ENCODE peak calls at places on chromosomes 3 and 15, in five cellular contexts. One of them, this sample, is unnamed.

GRCh38 chr3:71050521-71051258 is 532.8 kb downstream of the FOXP1 start:
- DNase-seq in neuronal stem cell: no peak
- DNase-seq in mesenchymal stem cell: peak; percentile 82
- DNase-seq in IMR-90: peak; percentile 62
- DNase-seq in mesendoderm: no peak
- DNase-seq in this sample: no peak

GRCh38 chr3:190225186-190225692 is 97.0 kb downstream of the CLDN1 start:
- DNase-seq in IMR-90: peak; percentile 42
- DNase-seq in mesendoderm: peak; percentile 40
- DNase-seq in mesenchymal stem cell: peak; percentile 54
- DNase-seq in neuronal stem cell: peak; percentile 9
- DNase-seq in this sample: no peak

GRCh38 chr3:14007006-14007405 is 117.7 kb downstream of the CHCHD4 start:
- DNase-seq in neuronal stem cell: no peak
- DNase-seq in IMR-90: no peak
- DNase-seq in mesendoderm: no peak
- DNase-seq in mesenchymal stem cell: no peak
- DNase-seq in this sample: no peak

GRCh38 chr15:70762469-70763119 is 764 bp downstream of the UACA start:
- DNase-seq in mesenchymal stem cell: peak; percentile 80
- DNase-seq in IMR-90: peak; percentile 75
- DNase-seq in neuronal stem cell: peak; percentile 38
- DNase-seq in mesendoderm: peak; percentile 49
- DNase-seq in this sample: peak; percentile 43

GRCh38 chr3:59653405-59654119 is 603.7 kb upstream of the CFAP20DC start:
- DNase-seq in mesendoderm: no peak
- DNase-seq in mesenchymal stem cell: no peak
- DNase-seq in IMR-90: no peak
- DNase-seq in neuronal stem cell: no peak
- DNase-seq in this sample: no peak

GRCh38 chr15:41997845-41998244 is 23.0 kb downstream of the PLA2G4E start:
- DNase-seq in neuronal stem cell: no peak
- DNase-seq in mesenchymal stem cell: no peak
- DNase-seq in IMR-90: no peak
- DNase-seq in mesendoderm: no peak
- DNase-seq in this sample: no peak

GRCh38 chr15:41987925-41988275 is 15.5 kb upstream of the EHD4 start:
- DNase-seq in mesendoderm: no peak
- DNase-seq in IMR-90: no peak
- DNase-seq in mesenchymal stem cell: no peak
- DNase-seq in neuronal stem cell: no peak
- DNase-seq in this sample: no peak

GRCh38 chr3:27729748-27730611 is 7.9 kb upstream of the EOMES start:
- DNase-seq in neuronal stem cell: no peak
- DNase-seq in mesenchymal stem cell: no peak
- DNase-seq in IMR-90: no peak
- DNase-seq in mesendoderm: peak; percentile 78
- DNase-seq in this sample: peak; percentile 60

GRCh38 chr3:66047321-66048050 is 8.8 kb upstream of the MAGI1 start:
- DNase-seq in IMR-90: peak; percentile 80
- DNase-seq in mesendoderm: no peak
- DNase-seq in mesenchymal stem cell: peak; percentile 50
- DNase-seq in neuronal stem cell: no peak
- DNase-seq in this sample: no peak

GRCh38 chr3:31495971-31496370 is 36.8 kb upstream of the STT3B start:
- DNase-seq in neuronal stem cell: no peak
- DNase-seq in mesendoderm: no peak
- DNase-seq in IMR-90: peak; percentile 50
- DNase-seq in mesenchymal stem cell: no peak
- DNase-seq in this sample: no peak

GRCh38 chr3:25441234-25441856 is 13.3 kb downstream of the RARB start:
- DNase-seq in neuronal stem cell: no peak
- DNase-seq in IMR-90: no peak
- DNase-seq in mesendoderm: peak; percentile 20
- DNase-seq in mesenchymal stem cell: no peak
- DNase-seq in this sample: peak; percentile 38

GRCh38 chr3:15851735-15852134 is 54.0 kb upstream of the ANKRD28 start:
- DNase-seq in neuronal stem cell: no peak
- DNase-seq in mesendoderm: no peak
- DNase-seq in mesenchymal stem cell: no peak
- DNase-seq in IMR-90: no peak
- DNase-seq in this sample: no peak

GRCh38 chr15:71757741-71758530 is 52.4 kb upstream of the NR2E3 start:
- DNase-seq in neuronal stem cell: no peak
- DNase-seq in IMR-90: no peak
- DNase-seq in mesenchymal stem cell: no peak
- DNase-seq in mesendoderm: no peak
- DNase-seq in this sample: no peak

GRCh38 chr15:99212401-99212800 is 37.0 kb downstream of the TTC23 start:
- DNase-seq in mesenchymal stem cell: peak; percentile 89
- DNase-seq in neuronal stem cell: no peak
- DNase-seq in IMR-90: peak; percentile 47
- DNase-seq in mesendoderm: peak; percentile 53
- DNase-seq in this sample: no peak

GRCh38 chr15:91224750-91225380 is 124.8 kb downstream of the SV2B start:
- DNase-seq in neuronal stem cell: peak; percentile 67
- DNase-seq in mesenchymal stem cell: no peak
- DNase-seq in IMR-90: peak; percentile 41
- DNase-seq in mesendoderm: peak; percentile 71
- DNase-seq in this sample: peak; percentile 33

GRCh38 chr15:85282504-85283115 is 97.8 kb upstream of the AKAP13 start:
- DNase-seq in neuronal stem cell: no peak
- DNase-seq in mesenchymal stem cell: peak; percentile 71
- DNase-seq in mesendoderm: no peak
- DNase-seq in IMR-90: peak; percentile 71
- DNase-seq in this sample: no peak

GRCh38 chr3:110932515-110933095 is 139.0 kb upstream of the NECTIN3 start:
- DNase-seq in neuronal stem cell: no peak
- DNase-seq in mesenchymal stem cell: no peak
- DNase-seq in IMR-90: peak; percentile 16
- DNase-seq in mesendoderm: peak; percentile 25
- DNase-seq in this sample: no peak

GRCh38 chr3:14871456-14872200 is 52.9 kb downstream of the FGD5 start:
- DNase-seq in mesendoderm: no peak
- DNase-seq in mesenchymal stem cell: no peak
- DNase-seq in neuronal stem cell: no peak
- DNase-seq in IMR-90: no peak
- DNase-seq in this sample: no peak

GRCh38 chr15:40843885-40844542 is at the start of gene SPINT1:
- DNase-seq in mesendoderm: peak; percentile 48
- DNase-seq in IMR-90: no peak
- DNase-seq in mesenchymal stem cell: peak; percentile 22
- DNase-seq in neuronal stem cell: no peak
- DNase-seq in this sample: peak; percentile 63

GRCh38 chr3:126355777-126356372 is 1.3 kb downstream of the KLF15 start:
- DNase-seq in IMR-90: peak; percentile 52
- DNase-seq in mesenchymal stem cell: peak; percentile 91
- DNase-seq in mesendoderm: peak; percentile 95
- DNase-seq in neuronal stem cell: peak; percentile 77
- DNase-seq in this sample: peak; percentile 95

GRCh38 chr3:12689997-12690711 is 26.2 kb upstream of the RAF1 start:
- DNase-seq in neuronal stem cell: no peak
- DNase-seq in mesenchymal stem cell: no peak
- DNase-seq in mesendoderm: no peak
- DNase-seq in IMR-90: peak; percentile 18
- DNase-seq in this sample: no peak

GRCh38 chr15:67025719-67026118 is 39.7 kb upstream of the SMAD3 start:
- DNase-seq in mesendoderm: no peak
- DNase-seq in mesenchymal stem cell: peak; percentile 77
- DNase-seq in neuronal stem cell: no peak
- DNase-seq in IMR-90: peak; percentile 51
- DNase-seq in this sample: peak; percentile 12

GRCh38 chr3:151896662-151897012 is 23.2 kb downstream of the SUCNR1 start:
- DNase-seq in mesenchymal stem cell: no peak
- DNase-seq in neuronal stem cell: no peak
- DNase-seq in IMR-90: no peak
- DNase-seq in mesendoderm: no peak
- DNase-seq in this sample: no peak

GRCh38 chr15:76359152-76359551 is 22.6 kb downstream of the ISL2 start:
- DNase-seq in neuronal stem cell: no peak
- DNase-seq in mesendoderm: no peak
- DNase-seq in IMR-90: no peak
- DNase-seq in mesenchymal stem cell: no peak
- DNase-seq in this sample: no peak

GRCh38 chr15:63491979-63492378 is 12.4 kb upstream of the USP3 start:
- DNase-seq in IMR-90: peak; percentile 85
- DNase-seq in neuronal stem cell: no peak
- DNase-seq in mesenchymal stem cell: peak; percentile 65
- DNase-seq in mesendoderm: no peak
- DNase-seq in this sample: no peak

GRCh38 chr3:16583551-16583950 is 21.7 kb downstream of the DAZL start:
- DNase-seq in mesendoderm: no peak
- DNase-seq in mesenchymal stem cell: no peak
- DNase-seq in IMR-90: no peak
- DNase-seq in neuronal stem cell: no peak
- DNase-seq in this sample: no peak

GRCh38 chr3:169871129-169871886 is 1.6 kb upstream of the LRRC31 start:
- DNase-seq in mesenchymal stem cell: no peak
- DNase-seq in IMR-90: no peak
- DNase-seq in mesendoderm: no peak
- DNase-seq in neuronal stem cell: no peak
- DNase-seq in this sample: no peak

GRCh38 chr15:76109046-76109445 is 49.3 kb downstream of the TMEM266 start:
- DNase-seq in neuronal stem cell: no peak
- DNase-seq in mesendoderm: no peak
- DNase-seq in IMR-90: no peak
- DNase-seq in mesenchymal stem cell: no peak
- DNase-seq in this sample: no peak

DNA sequence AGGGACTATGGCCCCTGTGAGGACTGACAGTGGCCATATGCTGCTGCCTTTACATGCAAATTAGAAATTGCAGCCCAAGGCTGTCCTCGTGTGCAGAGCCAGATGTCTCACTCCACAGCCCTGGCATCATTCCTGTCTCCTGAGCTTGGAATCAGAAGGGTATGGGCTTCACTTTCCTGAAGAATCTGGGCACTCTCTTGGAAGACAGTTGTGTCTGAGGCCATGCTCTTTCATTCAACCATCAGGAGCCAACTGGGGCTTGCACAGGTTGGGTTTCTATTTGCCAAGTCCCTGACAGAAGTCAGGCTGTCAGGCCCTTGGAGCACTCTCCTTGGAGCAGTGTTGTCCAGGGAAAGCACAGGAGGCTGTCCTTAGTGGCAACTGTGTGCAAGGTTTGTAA is 30.4 kb upstream of the IQCF2 start:
- DNase-seq in mesendoderm: no peak
- DNase-seq in IMR-90: no peak
- DNase-seq in neuronal stem cell: no peak
- DNase-seq in mesenchymal stem cell: no peak
- DNase-seq in this sample: no peak
- H2BK15ac ChIP-seq in mesendoderm: no peak overlapping the region
- H2BK15ac ChIP-seq in IMR-90: no peak overlapping the region
- H2BK15ac ChIP-seq in neuronal stem cell: no peak overlapping the region
- H2BK15ac ChIP-seq in mesenchymal stem cell: no peak overlapping the region
- H2BK15ac ChIP-seq in this sample: no peak overlapping the region

GRCh38 chr15:73945109-73945508 is 18.8 kb downstream of the LOXL1 start:
- DNase-seq in neuronal stem cell: no peak
- DNase-seq in mesendoderm: no peak
- DNase-seq in mesenchymal stem cell: no peak
- DNase-seq in IMR-90: no peak
- DNase-seq in this sample: no peak
- H2BK15ac ChIP-seq in neuronal stem cell: no peak overlapping the region
- H2BK15ac ChIP-seq in mesendoderm: no peak overlapping the region
- H2BK15ac ChIP-seq in mesenchymal stem cell: no peak overlapping the region
- H2BK15ac ChIP-seq in IMR-90: no peak overlapping the region
- H2BK15ac ChIP-seq in this sample: no peak overlapping the region

GRCh38 chr3:186283651-186284445 is 78.2 kb downstream of the DGKG start:
- DNase-seq in mesendoderm: no peak
- DNase-seq in mesenchymal stem cell: peak; percentile 49
- DNase-seq in neuronal stem cell: no peak
- DNase-seq in IMR-90: peak; percentile 59
- DNase-seq in this sample: no peak

GRCh38 chr3:186284661-186285060 is 77.4 kb downstream of the DGKG start:
- DNase-seq in mesendoderm: no peak
- DNase-seq in neuronal stem cell: no peak
- DNase-seq in mesenchymal stem cell: no peak
- DNase-seq in IMR-90: no peak
- DNase-seq in this sample: no peak

GRCh38 chr3:186287723-186288122 is 74.3 kb downstream of the DGKG start:
- DNase-seq in IMR-90: peak; percentile 85
- DNase-seq in neuronal stem cell: no peak
- DNase-seq in mesendoderm: no peak
- DNase-seq in mesenchymal stem cell: peak; percentile 54
- DNase-seq in this sample: no peak

GRCh38 chr3:186283096-186283495 is 78.9 kb downstream of the DGKG start:
- DNase-seq in mesendoderm: no peak
- DNase-seq in IMR-90: peak; percentile 34
- DNase-seq in neuronal stem cell: no peak
- DNase-seq in mesenchymal stem cell: no peak
- DNase-seq in this sample: no peak

GRCh38 chr3:186286114-186286513 is 75.9 kb downstream of the DGKG start:
- DNase-seq in mesendoderm: peak; percentile 11
- DNase-seq in IMR-90: peak; percentile 41
- DNase-seq in mesenchymal stem cell: no peak
- DNase-seq in neuronal stem cell: no peak
- DNase-seq in this sample: no peak
- H2BK15ac ChIP-seq in mesendoderm: no peak overlapping the region
- H2BK15ac ChIP-seq in IMR-90: no peak overlapping the region
- H2BK15ac ChIP-seq in mesenchymal stem cell: no peak overlapping the region
- H2BK15ac ChIP-seq in neuronal stem cell: no peak overlapping the region
- H2BK15ac ChIP-seq in this sample: no peak overlapping the region

GRCh38 chr3:153853163-153853562 is 268.0 kb upstream of the ARHGEF26 start:
- DNase-seq in mesendoderm: no peak
- DNase-seq in IMR-90: no peak
- DNase-seq in neuronal stem cell: no peak
- DNase-seq in mesenchymal stem cell: no peak
- DNase-seq in this sample: no peak

GRCh38 chr3:153856932-153857331 is 264.3 kb upstream of the ARHGEF26 start:
- DNase-seq in neuronal stem cell: no peak
- DNase-seq in mesenchymal stem cell: no peak
- DNase-seq in IMR-90: no peak
- DNase-seq in mesendoderm: peak; percentile 18
- DNase-seq in this sample: no peak

GRCh38 chr3:153852355-153852754 is 268.8 kb upstream of the ARHGEF26 start:
- DNase-seq in mesenchymal stem cell: no peak
- DNase-seq in IMR-90: no peak
- DNase-seq in neuronal stem cell: no peak
- DNase-seq in mesendoderm: peak; percentile 7
- DNase-seq in this sample: no peak

GRCh38 chr3:153855772-153856171 is 265.4 kb upstream of the ARHGEF26 start:
- DNase-seq in neuronal stem cell: no peak
- DNase-seq in mesendoderm: peak; percentile 12
- DNase-seq in IMR-90: no peak
- DNase-seq in mesenchymal stem cell: no peak
- DNase-seq in this sample: peak; percentile 45
- H2BK15ac ChIP-seq in neuronal stem cell: no peak overlapping the region
- H2BK15ac ChIP-seq in mesendoderm: no peak overlapping the region
- H2BK15ac ChIP-seq in IMR-90: no peak overlapping the region
- H2BK15ac ChIP-seq in mesenchymal stem cell: no peak overlapping the region
- H2BK15ac ChIP-seq in this sample: no peak overlapping the region

DNA sequence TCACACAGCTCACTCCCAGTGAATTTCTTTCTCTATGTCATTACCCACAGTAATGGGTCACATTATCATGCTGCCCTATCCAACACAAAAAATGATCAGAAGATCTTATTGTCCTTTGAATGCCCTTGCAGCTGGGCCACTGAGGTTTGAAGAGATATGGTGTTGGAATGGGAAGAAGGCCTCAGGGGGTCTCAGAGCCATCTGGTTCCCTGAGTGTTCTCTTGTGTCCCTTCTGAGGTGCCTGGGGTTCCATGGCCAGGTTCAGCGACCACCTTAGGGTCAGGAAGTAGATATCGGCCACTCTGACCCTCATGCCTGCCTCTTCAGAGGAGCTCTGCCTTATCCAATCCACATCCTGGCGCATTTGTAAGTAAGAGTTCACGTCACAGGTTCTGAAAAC is 232.3 kb downstream of the TJP1 start:
- DNase-seq in mesenchymal stem cell: no peak
- DNase-seq in neuronal stem cell: no peak
- DNase-seq in mesendoderm: no peak
- DNase-seq in IMR-90: no peak
- DNase-seq in this sample: no peak
- H2BK15ac ChIP-seq in mesenchymal stem cell: no peak overlapping the region
- H2BK15ac ChIP-seq in neuronal stem cell: no peak overlapping the region
- H2BK15ac ChIP-seq in mesendoderm: no peak overlapping the region
- H2BK15ac ChIP-seq in IMR-90: no peak overlapping the region
- H2BK15ac ChIP-seq in this sample: no peak overlapping the region

This sample was measured in H9.